ENCODE peak calls at places on chromosomes 6 and 20, in six cellular contexts. U is HCT116, M is PC-3, C is neural progenitor cell, R is hepatocyte, K is MM.1S. B is an unnamed sample.

GRCh38 chr6:159655409-159655988 is 37.5 kb downstream of the SOD2 start:
- DNase-seq in U (no peak), M (no peak), C (peak), R (no peak), K (no peak), B (no peak)

GRCh38 chr20:4924032-4924431 is 77.3 kb downstream of the SLC23A2 start:
- DNase-seq in U (no peak), M (no peak), C (no peak), R (no peak), K (no peak), B (no peak)

GRCh38 chr6:109351231-109352132 is 30.8 kb downstream of the CD164 start:
- DNase-seq in U (no peak), M (no peak), C (no peak), R (no peak), K (no peak), B (peak)

GRCh38 chr6:78347191-78347916 is 520.0 kb upstream of the IRAK1BP1 start:
- DNase-seq in U (no peak), M (no peak), C (no peak), R (no peak), K (no peak), B (no peak)

GRCh38 chr6:139839506-139840156 is 465.2 kb upstream of the CITED2 start:
- DNase-seq in U (no peak), M (no peak), C (no peak), R (no peak), K (no peak), B (peak)

GRCh38 chr20:58078741-58079522 is 149.5 kb downstream of the ANKRD60 start:
- DNase-seq in U (no peak), M (peak), C (no peak), R (no peak), K (no peak), B (peak)

GRCh38 chr6:130198483-130199035 is 24.2 kb downstream of the SAMD3 start:
- DNase-seq in U (no peak), M (no peak), C (no peak), R (no peak), K (no peak), B (no peak)

GRCh38 chr6:51098801-51099200 is 280.1 kb downstream of the TFAP2B start:
- DNase-seq in U (no peak), M (peak), C (no peak), R (no peak), K (no peak), B (no peak)

GRCh38 chr6:141726158-141726557 is 406.6 kb upstream of the GJE1 start:
- DNase-seq in U (no peak), M (no peak), C (peak), R (no peak), K (no peak), B (no peak)

GRCh38 chr6:33235221-33235634 is 26.9 kb downstream of the RING1 start:
- DNase-seq in U (no peak), M (no peak), C (no peak), R (no peak), K (no peak), B (no peak)

GRCh38 chr6:167350731-167351655 is 26.1 kb downstream of the TTLL2 start:
- DNase-seq in U (peak), M (peak), C (peak), R (peak), K (peak), B (peak)

GRCh38 chr6:51614725-51615124 is 472.7 kb downstream of the PKHD1 start:
- DNase-seq in U (no peak), M (peak), C (no peak), R (no peak), K (no peak), B (no peak)

GRCh38 chr20:44413575-44414345 is 58.3 kb downstream of the HNF4A start:
- DNase-seq in U (no peak), M (no peak), C (no peak), R (no peak), K (no peak), B (no peak)

GRCh38 chr20:35947489-35947888 is 6.8 kb downstream of the SCAND1 start:
- DNase-seq in U (peak), M (peak), C (peak), R (peak), K (peak), B (peak)

GRCh38 chr20:41158082-41158625 is 20.8 kb downstream of the PLCG1 start:
- DNase-seq in U (no peak), M (no peak), C (no peak), R (no peak), K (no peak), B (no peak)

GRCh38 chr6:168222261-168222660 is 97.3 kb downstream of the DACT2 start:
- DNase-seq in U (no peak), M (no peak), C (no peak), R (no peak), K (no peak), B (no peak)

GRCh38 chr20:44832724-44833123 is 22.4 kb upstream of the RIMS4 start:
- DNase-seq in U (peak), M (peak), C (no peak), R (no peak), K (no peak), B (peak)

GRCh38 chr6:10400330-10400729 is 14.5 kb downstream of the TFAP2A start:
- DNase-seq in U (no peak), M (peak), C (no peak), R (no peak), K (no peak), B (no peak)

GRCh38 chr6:13908955-13909381 is 15.8 kb upstream of the RNF182 start:
- DNase-seq in U (peak), M (peak), C (peak), R (peak), K (peak), B (peak)

GRCh38 chr6:129192458-129192989 is 309.6 kb downstream of the LAMA2 start:
- DNase-seq in U (no peak), M (no peak), C (no peak), R (no peak), K (no peak), B (no peak)

GRCh38 chr6:115302731-115303130 is 758.0 kb downstream of the FRK start:
- DNase-seq in U (no peak), M (no peak), C (no peak), R (no peak), K (no peak), B (no peak)

GRCh38 chr20:35404614-35405259 is 7.0 kb downstream of the UQCC1 start:
- DNase-seq in U (no peak), M (no peak), C (no peak), R (no peak), K (peak), B (no peak)

GRCh38 chr6:12010635-12011275 is 1.4 kb upstream of the HIVEP1 start:
- DNase-seq in U (no peak), M (no peak), C (peak), R (peak), K (peak), B (peak)

GRCh38 chr6:31878222-31878621 is 575 bp downstream of the SLC44A4 start:
- DNase-seq in U (no peak), M (no peak), C (no peak), R (no peak), K (no peak), B (no peak)

GRCh38 chr6:43758617-43759050 is 11.4 kb upstream of the VEGFA start:
- DNase-seq in U (no peak), M (peak), C (peak), R (no peak), K (no peak), B (no peak)

GRCh38 chr6:111865049-111865585 is 8.1 kb downstream of the FYN start:
- DNase-seq in U (no peak), M (peak), C (no peak), R (no peak), K (no peak), B (peak)

GRCh38 chr6:20117474-20117873 is 94.8 kb downstream of the MBOAT1 start:
- DNase-seq in U (no peak), M (peak), C (no peak), R (peak), K (no peak), B (no peak)

GRCh38 chr6:147108256-147108910 is 95.8 kb upstream of the STXBP5 start:
- DNase-seq in U (no peak), M (no peak), C (no peak), R (no peak), K (no peak), B (no peak)

DNA sequence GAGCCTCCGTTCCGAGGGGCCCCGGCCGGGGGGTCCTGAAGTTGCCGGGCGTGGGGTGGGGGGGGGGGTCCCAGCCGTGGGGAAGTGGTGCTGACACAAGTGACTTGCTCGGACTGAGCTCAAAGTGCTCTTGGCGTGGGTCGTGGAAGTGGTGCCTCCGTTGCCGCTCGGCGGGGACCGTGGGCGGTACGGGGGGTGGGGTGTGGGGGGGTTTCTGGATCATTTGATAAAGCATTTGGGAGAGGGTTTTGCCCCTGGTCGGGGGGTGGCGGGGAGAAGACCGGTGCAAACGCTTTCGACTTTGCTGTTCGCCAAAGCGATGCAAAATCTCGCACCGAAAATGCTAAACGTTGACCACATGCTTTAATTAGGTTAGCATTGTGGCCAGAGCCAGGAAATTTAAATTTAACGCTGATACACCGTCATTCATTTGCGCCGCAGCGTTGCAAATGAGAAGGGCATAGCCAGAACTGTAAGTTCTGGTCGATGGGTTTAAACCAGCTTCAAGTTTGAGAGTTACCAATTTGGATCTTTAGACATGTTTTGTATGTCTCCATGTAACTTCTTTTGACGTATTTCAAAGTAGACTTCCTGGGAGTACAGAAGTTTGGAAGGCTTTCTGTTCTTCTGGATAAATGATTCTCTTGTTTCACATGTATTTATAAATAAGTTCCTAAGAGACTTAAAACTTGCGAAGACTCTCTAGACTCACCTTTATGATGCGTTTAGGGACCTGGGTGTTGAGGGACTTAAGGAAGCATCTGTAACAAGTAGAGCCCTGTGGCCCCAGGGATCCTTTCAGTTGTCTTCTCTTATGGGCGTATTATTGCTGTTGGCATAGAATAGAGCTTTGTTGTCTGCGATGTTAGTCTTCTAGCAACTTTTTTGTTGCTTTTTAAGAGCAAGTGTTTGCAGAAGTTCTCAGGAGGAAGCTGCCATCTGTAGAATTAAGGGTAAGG is 1.0 kb downstream of the CDYL start:
- DNase-seq in U (no peak), M (peak), C (peak), R (peak), K (peak), B (peak)
- TF ChIP-seq EZH2phosphoT487 in U (no peak), M (no peak), C (no peak), R (no peak), K (no peak), B (no peak)

GRCh38 chr20:31496761-31497295 is 17.4 kb upstream of the HM13 start:
- DNase-seq in U (no peak), M (no peak), C (no peak), R (peak), K (no peak), B (peak)
- H3K4me3 ChIP-seq in U (no peak), M (no peak), C (no peak), R (no peak), K (no peak), B (peak)

GRCh38 chr20:3663031-3663701 is at the start of gene GFRA4:
- DNase-seq in U (no peak), M (no peak), C (peak), R (no peak), K (no peak), B (no peak)
- H2AFZ ChIP-seq in U (no peak), M (no peak), C (peak), R (no peak), K (no peak), B (no peak)

GRCh38 chr6:8499540-8499939 is 64.2 kb upstream of the SLC35B3 start:
- DNase-seq in U (peak), M (peak), C (peak), R (peak), K (no peak), B (peak)
- TF ChIP-seq EZH2phosphoT487 in U (no peak), M (no peak), C (no peak), R (no peak), K (no peak), B (no peak)

GRCh38 chr6:152635949-152636674 is 1.1 kb downstream of the SYNE1 start:
- DNase-seq in U (no peak), M (no peak), C (peak), R (peak), K (no peak), B (peak)
- H3K4me3 ChIP-seq in U (no peak), M (no peak), C (peak), R (peak), K (no peak), B (peak)

GRCh38 chr6:37024665-37025337 is 19.3 kb downstream of the FGD2 start:
- DNase-seq in U (peak), M (peak), C (no peak), R (no peak), K (peak), B (peak)
- H2AFZ ChIP-seq in U (peak), M (peak), C (no peak), R (no peak), K (no peak), B (no peak)

DNA sequence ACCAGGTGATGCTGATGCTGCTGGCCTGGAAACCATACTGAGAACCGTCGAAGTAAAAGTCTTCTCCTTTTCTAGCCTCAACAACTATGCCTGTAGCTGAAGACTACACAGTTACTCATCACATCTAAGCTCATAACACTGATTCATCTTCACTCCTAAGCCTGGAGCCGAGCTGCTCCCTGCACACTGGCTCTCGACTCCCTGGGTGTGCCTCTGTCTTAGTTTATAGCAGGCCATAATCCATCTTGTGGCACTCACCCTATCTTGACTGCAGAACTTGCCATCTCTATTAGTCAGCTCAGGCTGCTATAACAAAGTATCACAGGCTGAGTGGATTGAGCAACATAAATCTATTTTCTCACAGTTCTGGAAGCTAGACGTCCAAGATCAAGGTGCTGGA is 191.0 kb downstream of the UNC5CL start:
- DNase-seq in U (no peak), M (no peak), C (no peak), R (peak), K (no peak), B (peak)
- TF ChIP-seq EZH2phosphoT487 in U (no peak), M (no peak), C (no peak), R (no peak), K (no peak), B (no peak)

DNA sequence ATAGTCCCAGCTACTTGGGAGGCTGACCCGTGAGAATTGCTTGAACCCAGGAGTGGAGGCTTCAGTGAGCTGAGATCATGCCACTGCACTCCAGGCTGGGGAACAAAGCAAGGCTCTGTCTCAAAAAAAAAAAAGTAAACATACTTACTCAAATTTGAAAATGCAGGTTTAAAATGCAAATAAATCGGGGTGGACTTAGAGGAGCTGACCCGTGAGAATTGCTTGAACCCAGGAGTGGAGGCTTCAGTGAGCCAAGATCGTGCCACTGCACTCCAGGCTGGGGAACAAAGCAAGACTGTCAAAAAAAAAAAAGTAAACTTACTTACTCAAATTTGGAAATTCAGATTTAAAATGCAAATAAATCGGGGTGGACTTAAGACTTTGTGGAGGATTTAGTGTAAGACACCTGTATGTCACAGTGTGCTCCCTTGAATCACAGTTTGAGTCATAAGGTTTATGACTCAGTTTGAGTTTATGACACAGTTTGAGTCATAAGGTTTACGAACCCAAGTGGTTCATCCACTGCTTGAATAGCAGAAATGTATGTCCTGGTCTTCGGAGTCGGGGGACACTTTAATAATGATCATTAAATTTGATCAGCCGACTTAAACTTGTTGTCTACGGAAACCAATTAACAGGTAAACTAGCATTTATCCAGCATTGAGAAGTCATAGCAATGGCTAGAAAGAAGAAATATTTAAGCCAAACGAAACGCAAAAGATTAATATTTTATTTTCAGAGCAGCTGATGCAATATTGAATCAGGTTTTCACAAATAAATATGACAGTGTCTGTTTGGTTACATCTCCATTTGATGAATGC is 6.8 kb upstream of the MRPS10 start:
- DNase-seq in U (peak), M (peak), C (no peak), R (peak), K (no peak), B (peak)
- H3K4me3 ChIP-seq in U (peak), M (peak), C (no peak), R (no peak), K (no peak), B (peak)

GRCh38 chr20:53828673-53829085 is 235.0 kb upstream of the ZNF217 start:
- DNase-seq in U (peak), M (peak), C (peak), R (peak), K (no peak), B (peak)
- H2AFZ ChIP-seq in U (peak), M (peak), C (peak), R (peak), K (no peak), B (no peak)

GRCh38 chr6:56073761-56074160 is 173.6 kb downstream of the COL21A1 start:
- DNase-seq in U (no peak), M (no peak), C (no peak), R (no peak), K (no peak), B (peak)
- TF ChIP-seq EZH2phosphoT487 in U (no peak), M (no peak), C (no peak), R (no peak), K (no peak), B (no peak)

B was measured in GM23248.